ENCODE peak calls at places on chromosomes 2 and 18, in six cellular contexts. Y, O, L, P, N and U are unnamed samples.

GRCh38 chr18:11251891-11252270 is 102.5 kb upstream of the PIEZO2 start:
- DNase-seq in Y (no peak), O (no peak), L (no peak), P (no peak), N (no peak), U (no peak)

GRCh38 chr2:239496700-239497099 is 95.9 kb upstream of the HDAC4 start:
- DNase-seq in Y (no peak), O (no peak), L (no peak), P (no peak), N (peak; percentile 20), U (no peak)

GRCh38 chr2:10003206-10004125 is 39.9 kb upstream of the KLF11 start:
- DNase-seq in Y (no peak), O (no peak), L (no peak), P (no peak), N (no peak), U (no peak)

GRCh38 chr18:48848641-48849143 is 102.1 kb downstream of the SMAD7 start:
- DNase-seq in Y (no peak), O (no peak), L (peak; percentile 84), P (no peak), N (peak; percentile 46), U (no peak)

GRCh38 chr2:159591221-159591620 is 25.1 kb downstream of the BAZ2B start:
- DNase-seq in Y (no peak), O (no peak), L (no peak), P (no peak), N (no peak), U (no peak)

GRCh38 chr2:214193943-214194342 is 216.9 kb upstream of the VWC2L start:
- DNase-seq in Y (no peak), O (no peak), L (peak; percentile 48), P (no peak), N (no peak), U (no peak)

GRCh38 chr2:17166506-17166905 is 351.7 kb downstream of the RAD51AP2 start:
- DNase-seq in Y (no peak), O (no peak), L (no peak), P (no peak), N (no peak), U (no peak)

GRCh38 chr2:136362676-136363390 is 244.9 kb upstream of the CXCR4 start:
- DNase-seq in Y (no peak), O (no peak), L (peak; percentile 79), P (no peak), N (no peak), U (no peak)

GRCh38 chr2:86107031-86107430 is 996 bp downstream of the PTCD3 start:
- DNase-seq in Y (no peak), O (no peak), L (peak; percentile 2), P (no peak), N (no peak), U (no peak)

GRCh38 chr2:238290079-238290478 is 1.7 kb upstream of the PER2 start:
- DNase-seq in Y (no peak), O (no peak), L (peak; percentile 99), P (peak; percentile 80), N (peak; percentile 100), U (peak; percentile 79)

GRCh38 chr18:23852236-23853045 is 162.1 kb upstream of the TTC39C start:
- DNase-seq in Y (no peak), O (no peak), L (no peak), P (no peak), N (no peak), U (no peak)

GRCh38 chr2:184875911-184876310 is 277.6 kb downstream of the ZNF804A start:
- DNase-seq in Y (no peak), O (no peak), L (no peak), P (no peak), N (no peak), U (no peak)

GRCh38 chr2:239161711-239162140 is 239.1 kb downstream of the HDAC4 start:
- DNase-seq in Y (peak; percentile 5), O (no peak), L (no peak), P (peak; percentile 22), N (no peak), U (peak; percentile 37)

GRCh38 chr2:190534310-190535118 is at the start of gene NEMP2:
- DNase-seq in Y (peak; percentile 50), O (peak; percentile 74), L (peak; percentile 69), P (peak; percentile 91), N (peak; percentile 86), U (peak; percentile 80)

GRCh38 chr2:95047629-95048510 is 22.4 kb downstream of the MAL start:
- DNase-seq in Y (no peak), O (no peak), L (no peak), P (no peak), N (no peak), U (no peak)

GRCh38 chr18:43935051-43935412 is 657.7 kb upstream of the SYT4 start:
- DNase-seq in Y (no peak), O (no peak), L (no peak), P (no peak), N (no peak), U (no peak)

GRCh38 chr2:74845217-74845751 is 11.4 kb downstream of the HK2 start:
- DNase-seq in Y (peak; percentile 32), O (no peak), L (peak; percentile 97), P (peak; percentile 91), N (peak; percentile 76), U (no peak)

DNA sequence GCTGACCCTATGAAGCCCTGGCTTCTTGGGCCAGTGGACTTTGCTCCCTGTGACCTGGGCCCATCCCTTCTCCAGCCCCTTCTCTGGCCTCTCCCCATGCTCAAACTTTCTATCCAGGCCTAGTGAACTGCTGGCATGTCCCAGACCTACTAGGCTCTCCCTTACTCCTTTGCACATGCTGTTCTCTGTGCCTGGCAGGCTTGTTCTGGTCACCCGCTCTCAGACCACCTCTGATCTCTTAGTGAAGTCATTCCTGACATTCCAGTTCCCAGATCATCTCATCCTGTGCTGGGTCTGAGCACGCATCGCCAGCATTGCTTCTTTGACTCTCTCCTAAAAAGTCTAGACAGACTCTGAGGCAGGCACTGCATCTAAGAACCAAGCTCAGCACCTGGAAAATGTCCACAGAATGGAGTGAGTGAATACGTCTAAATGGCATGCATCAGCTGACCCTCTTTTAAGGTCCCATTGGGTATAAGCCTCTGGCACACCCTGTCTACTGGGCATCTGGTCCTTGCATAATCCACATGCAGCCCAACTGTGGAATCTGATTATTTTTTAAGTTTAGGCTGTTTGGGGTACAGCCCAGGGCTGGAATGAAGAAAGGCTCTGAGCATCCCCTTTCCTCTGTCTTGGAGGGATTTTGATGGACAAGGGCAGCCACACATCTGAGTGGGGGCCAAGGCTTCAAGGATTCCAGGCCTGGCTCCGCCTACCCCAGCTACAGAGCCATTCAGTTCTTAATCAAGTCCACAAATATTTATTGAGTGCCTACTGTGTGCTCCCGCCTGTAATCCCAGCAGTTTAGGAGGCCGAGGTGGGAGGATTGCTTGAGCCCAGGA is 130.6 kb upstream of the HAAO start:
- DNase-seq in Y (no peak), O (no peak), L (peak; percentile 66), P (no peak), N (no peak), U (no peak)
- H3K4me1 ChIP-seq in Y (peaks cover 64% of the 10 kb centered on the region), O (no peaks in the 10 kb centered on the region), L (peaks cover 35% of the 10 kb centered on the region), P (peaks cover 66% of the 10 kb centered on the region), N (peaks cover 24% of the 10 kb centered on the region), U (no peaks in the 10 kb centered on the region)

GRCh38 chr2:25331686-25332365 is 9.9 kb downstream of the DNMT3A start:
- DNase-seq in Y (no peak), O (no peak), L (peak; percentile 22), P (no peak), N (no peak), U (no peak)
- H3K27ac ChIP-seq in Y (no peak overlapping the region), O (no peak overlapping the region), L (no peak overlapping the region), P (no peak overlapping the region), N (no peak overlapping the region), U (no peak overlapping the region)

DNA sequence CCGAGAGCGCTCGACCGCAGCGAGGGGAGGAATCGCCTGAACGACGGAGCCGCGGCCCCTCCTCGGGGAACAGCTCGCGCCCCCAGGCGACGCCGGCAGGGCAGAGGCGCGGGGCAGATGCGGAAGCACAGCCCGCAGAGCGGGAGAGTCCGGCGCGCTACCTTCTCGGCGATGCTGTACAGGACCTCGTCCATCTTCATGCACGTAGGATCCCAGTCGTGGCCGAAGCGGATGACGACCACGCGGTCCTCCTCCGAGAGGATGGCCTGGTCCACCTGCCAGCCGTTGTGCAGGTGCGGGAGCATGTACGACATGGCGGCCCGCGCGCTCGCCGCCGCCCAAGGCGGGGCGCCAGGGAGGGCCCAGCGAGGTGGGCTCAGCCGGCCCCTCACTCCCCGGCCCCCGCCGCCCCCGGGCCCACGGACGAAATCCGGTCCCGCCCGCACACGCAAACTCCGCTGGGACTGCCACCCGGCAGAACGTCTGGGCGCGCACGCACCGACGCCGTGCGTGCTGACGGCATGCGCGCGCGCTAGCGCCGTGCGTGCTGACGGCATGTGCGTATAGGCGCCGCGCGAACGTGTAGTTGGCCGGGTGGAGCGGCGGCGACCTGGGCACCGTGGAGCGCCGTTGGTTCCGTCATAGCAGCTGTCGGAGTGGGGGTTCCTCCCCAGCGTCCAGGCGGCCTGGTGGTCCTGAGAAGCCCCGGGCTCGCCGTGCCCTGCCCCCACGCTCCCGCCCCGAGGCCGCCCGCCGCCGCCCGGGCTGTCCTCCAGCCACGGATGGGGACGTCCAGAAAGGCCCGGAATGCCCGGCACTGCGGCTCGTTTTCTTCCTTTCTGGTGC is at the start of gene TXNL4A:
- DNase-seq in Y (peak; percentile 69), O (peak; percentile 77), L (peak; percentile 81), P (peak; percentile 94), N (peak; percentile 87), U (peak; percentile 74)
- H3K4me3 ChIP-seq in Y (peak within 1 kb of the TSS; percentile 78), O (peak within 1 kb of the TSS; percentile 94), L (peak within 1 kb of the TSS; percentile 74), P (peak within 1 kb of the TSS; percentile 99), N (peak within 1 kb of the TSS; percentile 80), U (peak within 1 kb of the TSS; percentile 88)

DNA sequence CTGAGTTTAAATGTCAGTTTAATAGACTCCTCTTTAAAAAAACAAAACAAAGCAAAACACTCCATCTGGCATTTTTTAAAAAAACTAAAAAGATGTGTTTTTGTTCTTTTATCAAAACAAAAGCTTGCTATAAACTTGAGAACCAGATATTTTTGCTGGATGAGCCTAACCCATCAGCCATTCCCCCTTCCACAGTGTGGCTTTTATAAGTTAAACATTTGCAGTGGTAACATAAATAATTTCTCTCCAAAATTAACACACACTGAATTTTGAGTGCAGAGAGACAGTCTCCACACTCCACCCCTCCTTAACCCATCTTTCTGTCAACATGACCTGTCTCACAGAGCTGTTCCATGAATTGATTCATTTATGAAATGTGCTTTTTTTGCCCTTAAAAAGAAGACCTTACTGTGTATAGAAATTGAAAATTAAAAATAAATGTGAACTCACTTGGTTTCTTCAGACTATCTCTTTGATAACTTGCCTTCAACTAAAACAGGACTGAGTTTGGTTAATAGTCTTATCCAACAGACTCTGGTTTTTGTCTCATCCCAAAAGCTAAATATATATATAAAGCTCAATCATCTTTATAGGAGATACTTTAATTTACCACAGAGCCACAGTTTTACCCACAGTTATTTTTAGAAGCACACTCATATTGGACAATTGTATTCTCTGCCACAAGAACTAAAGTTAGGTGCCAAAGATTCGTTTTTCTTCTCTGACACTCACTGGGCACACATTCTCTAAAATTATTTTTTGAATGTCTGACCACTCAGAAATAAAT is 64.8 kb upstream of the STK39 start:
- DNase-seq in Y (no peak), O (no peak), L (no peak), P (no peak), N (no peak), U (no peak)
- H3K4me1 ChIP-seq in Y (no peaks in the 10 kb centered on the region), O (no peaks in the 10 kb centered on the region), L (no peaks in the 10 kb centered on the region), P (no peaks in the 10 kb centered on the region), N (no peaks in the 10 kb centered on the region), U (no peaks in the 10 kb centered on the region)

GRCh38 chr18:8709248-8710059 is 4.1 kb downstream of the MTCL1 start:
- DNase-seq in Y (no peak), O (no peak), L (no peak), P (no peak), N (no peak), U (no peak)
- H3K27ac ChIP-seq in Y (no peak overlapping the region), O (no peak overlapping the region), L (no peak overlapping the region), P (no peak overlapping the region), N (peak overlapping the region; percentile 100), U (no peak overlapping the region)